ENCODE peak calls at places on chromosomes 1 and 21, in five cellular contexts. N is tibial artery, Y is SK-N-SH, F is brain microvascular endothelial cell, L is esophagus squamous epithelium. C is an unnamed sample. For H3K27me3, the result is how much of the 10 kb centered on the place peaks cover.

GRCh38 chr1:243596441-243597183 is 253.4 kb downstream of the AKT3 start:
- DNase-seq in N (no peak), Y (no peak), F (peak), L (no peak), C (no peak)

GRCh38 chr1:52059326-52059725 is 3.2 kb downstream of the BTF3L4 start:
- DNase-seq in N (no peak), Y (no peak), F (no peak), L (no peak), C (peak)

GRCh38 chr1:98992844-98993243 is 11.8 kb downstream of the PLPPR5 start:
- DNase-seq in N (no peak), Y (no peak), F (no peak), L (no peak), C (no peak)

GRCh38 chr1:67970088-67970487 is 80.3 kb downstream of the DIRAS3 start:
- DNase-seq in N (no peak), Y (no peak), F (peak), L (no peak), C (peak)

GRCh38 chr1:165635329-165635728 is 4.3 kb downstream of the MGST3 start:
- DNase-seq in N (peak), Y (no peak), F (no peak), L (no peak), C (no peak)

GRCh38 chr1:60130703-60131102 is 57.1 kb upstream of the C1orf87 start:
- DNase-seq in N (no peak), Y (no peak), F (no peak), L (no peak), C (no peak)

GRCh38 chr1:15577691-15578090 is 7.2 kb downstream of the AGMAT start:
- DNase-seq in N (no peak), Y (no peak), F (no peak), L (no peak), C (no peak)

GRCh38 chr1:117481410-117481809 is 114.2 kb downstream of the MAN1A2 start:
- DNase-seq in N (no peak), Y (no peak), F (no peak), L (no peak), C (no peak)

GRCh38 chr1:216722841-216723240 is 388 bp downstream of the ESRRG start:
- DNase-seq in N (no peak), Y (no peak), F (no peak), L (no peak), C (no peak)

GRCh38 chr1:154772056-154772455 is 98.0 kb downstream of the KCNN3 start:
- DNase-seq in N (no peak), Y (no peak), F (no peak), L (no peak), C (no peak)

GRCh38 chr1:229027622-229028182 is 243.2 kb upstream of the RAB4A start:
- DNase-seq in N (peak), Y (no peak), F (peak), L (no peak), C (peak)

GRCh38 chr1:65208577-65208976 is 60.6 kb downstream of the AK4 start:
- DNase-seq in N (no peak), Y (no peak), F (no peak), L (no peak), C (no peak)

GRCh38 chr1:44406761-44407429 is 1.8 kb downstream of the RNF220 start:
- DNase-seq in N (no peak), Y (peak), F (no peak), L (no peak), C (peak)

GRCh38 chr1:160579216-160579701 is at the start of gene CD84:
- DNase-seq in N (no peak), Y (no peak), F (no peak), L (no peak), C (no peak)

GRCh38 chr1:39081266-39082139 is 55.4 kb downstream of the NDUFS5 start:
- DNase-seq in N (no peak), Y (peak), F (no peak), L (no peak), C (peak)

GRCh38 chr1:153774780-153775431 is at the start of gene SLC27A3:
- DNase-seq in N (peak), Y (peak), F (peak), L (no peak), C (peak)

GRCh38 chr21:45378258-45378966 is 26.6 kb upstream of the COL18A1 start:
- DNase-seq in N (peak), Y (no peak), F (no peak), L (no peak), C (peak)

GRCh38 chr1:47431534-47431933 is 6.3 kb upstream of the FOXD2 start:
- DNase-seq in N (no peak), Y (no peak), F (peak), L (no peak), C (no peak)

GRCh38 chr1:12309783-12310742 is 80.2 kb downstream of the VPS13D start:
- DNase-seq in N (peak), Y (no peak), F (peak), L (no peak), C (peak)

GRCh38 chr1:211305044-211305443 is 21.6 kb upstream of the TRAF5 start:
- DNase-seq in N (no peak), Y (no peak), F (peak), L (no peak), C (peak)

GRCh38 chr1:234535763-234536515 is 57.0 kb upstream of the TARBP1 start:
- DNase-seq in N (peak), Y (no peak), F (peak), L (no peak), C (no peak)

GRCh38 chr1:185388346-185388745 is 71.3 kb upstream of the IVNS1ABP start:
- DNase-seq in N (no peak), Y (no peak), F (no peak), L (no peak), C (no peak)

GRCh38 chr1:200042437-200043329 is 15.2 kb downstream of the NR5A2 start:
- DNase-seq in N (no peak), Y (peak), F (no peak), L (no peak), C (no peak)

GRCh38 chr1:165527251-165527650 is 16.5 kb upstream of the LRRC52 start:
- DNase-seq in N (no peak), Y (no peak), F (no peak), L (no peak), C (no peak)

GRCh38 chr1:218742478-218743260 is 397.5 kb downstream of the TGFB2 start:
- DNase-seq in N (no peak), Y (peak), F (no peak), L (no peak), C (no peak)

GRCh38 chr1:220655961-220656720 is 34.0 kb upstream of the C1orf115 start:
- DNase-seq in N (no peak), Y (no peak), F (no peak), L (no peak), C (no peak)

GRCh38 chr1:40944326-40944725 is 35.2 kb upstream of the CTPS1 start:
- DNase-seq in N (peak), Y (no peak), F (peak), L (no peak), C (no peak)

GRCh38 chr1:33893147-33893830 is 29.4 kb downstream of the HMGB4 start:
- DNase-seq in N (peak), Y (no peak), F (no peak), L (no peak), C (no peak)

GRCh38 chr21:35438643-35439404 is 389.7 kb upstream of the RUNX1 start:
- DNase-seq in N (no peak), Y (no peak), F (no peak), L (no peak), C (no peak)

GRCh38 chr1:27430903-27431653 is 38.7 kb downstream of the GPR3 start:
- DNase-seq in N (peak), Y (no peak), F (peak), L (no peak), C (peak)

DNA sequence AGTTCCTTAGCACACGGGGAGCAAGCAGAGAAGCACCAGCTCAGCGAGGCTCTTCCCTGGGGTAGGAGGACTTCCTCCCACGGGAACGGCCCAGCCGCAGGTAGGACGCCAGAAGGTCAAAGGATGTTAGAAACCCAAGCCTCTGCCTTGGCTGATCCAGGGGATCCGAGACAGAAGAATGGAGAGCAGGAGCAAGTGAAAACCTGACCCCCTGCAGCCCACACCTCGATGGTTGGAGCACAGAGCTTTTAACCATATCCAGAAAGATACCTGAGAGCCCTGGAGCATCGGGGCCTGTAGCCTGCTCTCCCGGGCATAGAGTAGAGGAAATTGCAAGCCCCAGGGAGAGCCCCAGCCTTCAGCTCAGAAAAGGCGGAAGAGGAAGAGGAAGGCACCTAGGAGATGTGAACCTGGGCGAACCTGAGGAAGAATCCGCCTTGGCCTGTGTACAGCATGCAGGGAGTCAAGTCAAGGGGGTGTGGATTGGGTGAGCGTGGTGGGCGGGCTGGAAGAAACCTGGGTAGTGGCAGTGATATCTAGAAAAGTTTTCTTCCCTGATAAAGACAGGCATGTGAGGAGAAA is 76.3 kb downstream of the PSMG1 start:
- DNase-seq in N (no peak), Y (no peak), F (no peak), L (no peak), C (no peak)
- H3K27me3 ChIP-seq in N (under half), Y (under half), F (under half), L (under half), C (under half)

GRCh38 chr1:24556414-24556795 is 518 bp downstream of the NCMAP start:
- DNase-seq in N (no peak), Y (no peak), F (no peak), L (no peak), C (no peak)
- H3K27me3 ChIP-seq in N (half or more), Y (under half), F (under half), L (half or more), C (under half)

GRCh38 chr1:225364439-225364838 is 63.4 kb downstream of the LBR start:
- DNase-seq in N (no peak), Y (no peak), F (no peak), L (no peak), C (no peak)
- H3K27me3 ChIP-seq in N (under half), Y (under half), F (under half), L (under half), C (under half)

GRCh38 chr1:31725777-31726535 is 22.1 kb upstream of the COL16A1 start:
- DNase-seq in N (no peak), Y (peak), F (no peak), L (no peak), C (no peak)

GRCh38 chr1:31727195-31727594 is 23.4 kb upstream of the COL16A1 start:
- DNase-seq in N (no peak), Y (no peak), F (no peak), L (no peak), C (no peak)

GRCh38 chr1:31727849-31728248 is 24.0 kb upstream of the COL16A1 start:
- DNase-seq in N (no peak), Y (no peak), F (no peak), L (no peak), C (no peak)

GRCh38 chr1:31725134-31725533 is 21.3 kb upstream of the COL16A1 start:
- DNase-seq in N (no peak), Y (no peak), F (no peak), L (no peak), C (no peak)

DNA sequence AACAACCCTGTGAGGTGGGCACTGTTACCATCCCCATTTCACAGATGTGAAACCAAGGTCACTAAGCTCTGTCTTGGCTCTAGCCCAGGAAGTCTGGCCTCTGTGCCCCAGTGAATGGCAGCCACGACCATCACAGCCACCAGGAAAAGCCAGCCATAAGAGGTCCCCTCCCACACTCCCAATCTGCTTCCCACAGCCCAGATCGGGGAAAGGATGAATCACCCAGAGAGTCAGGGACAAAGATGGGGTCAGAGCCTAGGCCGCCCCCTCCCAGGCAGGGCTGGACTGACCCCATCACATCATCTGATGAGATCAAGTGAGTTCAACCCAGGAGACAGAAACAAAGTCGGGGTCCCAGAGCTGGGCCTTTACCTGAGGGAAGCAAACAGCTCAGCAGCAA is 22.9 kb upstream of the COL16A1 start:
- DNase-seq in N (no peak), Y (no peak), F (no peak), L (no peak), C (no peak)
- H3K27me3 ChIP-seq in N (under half), Y (under half), F (under half), L (under half), C (under half)

GRCh38 chr1:77026126-77026525 is 158.8 kb downstream of the ST6GALNAC5 start:
- DNase-seq in N (no peak), Y (no peak), F (no peak), L (no peak), C (no peak)
- H3K27me3 ChIP-seq in N (under half), Y (under half), F (under half), L (under half), C (under half)